ENCODE peak calls at places on chromosomes 2 and 18, in nine cellular contexts. K is T1000, E is psoas muscle, P is body of pancreas, A is WTC11, D is lung microvascular endothelial cell, C is sigmoid colon, M is iPS-NIHi11, Y is T follicular helper cell. S is an unnamed sample.

GRCh38 chr2:230043025-230043424 is 25.7 kb downstream of the SLC16A14 start:
- DNase-seq in C (no peak), P (no peak), K (no peak), Y (no peak), D (no peak), M (no peak), A (no peak), E (no peak), S (no peak)

GRCh38 chr18:72530622-72531021 is 13.5 kb downstream of the CBLN2 start:
- DNase-seq in C (no peak), Y (no peak), M (no peak), D (no peak), A (no peak), E (no peak), K (no peak), P (no peak), S (no peak)

GRCh38 chr2:118913805-118914645 is 28.0 kb upstream of the MARCO start:
- DNase-seq in C (no peak), A (no peak), P (no peak), D (no peak), Y (no peak), E (no peak), K (no peak), M (no peak), S (peak; percentile 2)

GRCh38 chr2:149860276-149860921 is 272.8 kb upstream of the MMADHC start:
- DNase-seq in D (peak; percentile 33), C (peak; percentile 65), A (no peak), Y (no peak), K (no peak), M (no peak), P (no peak), E (peak; percentile 19), S (peak; percentile 51)

GRCh38 chr2:1829831-1830230 is 85.5 kb upstream of the PXDN start:
- DNase-seq in A (no peak), D (no peak), C (no peak), E (no peak), K (no peak), Y (no peak), M (no peak), P (no peak), S (no peak)

GRCh38 chr2:216622526-216622925 is 10.7 kb upstream of the IGFBP2 start:
- DNase-seq in K (no peak), E (no peak), D (no peak), A (no peak), P (no peak), M (no peak), C (no peak), Y (no peak), S (no peak)

GRCh38 chr18:59022167-59022945 is 117.3 kb upstream of the SEC11C start:
- DNase-seq in C (no peak), K (no peak), D (no peak), Y (no peak), E (no peak), P (no peak), M (no peak), A (no peak), S (peak; percentile 66)

GRCh38 chr18:136433-136832 is 21.9 kb upstream of the USP14 start:
- DNase-seq in E (no peak), A (no peak), Y (no peak), P (no peak), M (no peak), C (no peak), K (no peak), D (no peak), S (no peak)

GRCh38 chr2:127431408-127432023 is 13.3 kb downstream of the PROC start:
- DNase-seq in K (no peak), A (no peak), P (no peak), E (no peak), M (no peak), C (no peak), Y (no peak), D (no peak), S (no peak)

GRCh38 chr2:96509114-96509846 is 4.1 kb upstream of the NEURL3 start:
- DNase-seq in K (peak; percentile 74), P (peak; percentile 93), E (peak; percentile 87), C (peak; percentile 93), D (peak; percentile 88), M (peak; percentile 92), A (peak; percentile 97), Y (no peak), S (peak; percentile 77)

GRCh38 chr2:195118276-195118675 is 538.8 kb upstream of the SLC39A10 start:
- DNase-seq in E (no peak), K (no peak), A (no peak), P (no peak), M (no peak), C (no peak), Y (no peak), D (no peak), S (no peak)

GRCh38 chr18:31185551-31185950 is 22.9 kb upstream of the DSC1 start:
- DNase-seq in A (no peak), E (no peak), K (no peak), D (no peak), M (no peak), Y (no peak), P (no peak), C (no peak), S (no peak)

GRCh38 chr2:55618025-55618648 is 715 bp upstream of the PPP4R3B start:
- DNase-seq in A (no peak), E (no peak), D (no peak), K (no peak), M (no peak), Y (no peak), P (no peak), C (no peak), S (no peak)

GRCh38 chr18:79515331-79515730 is 119.6 kb downstream of the NFATC1 start:
- DNase-seq in A (no peak), Y (no peak), C (peak; percentile 61), D (no peak), P (peak; percentile 8), E (no peak), M (no peak), K (no peak), S (no peak)

GRCh38 chr2:165899311-165899710 is 54.3 kb downstream of the TTC21B start:
- DNase-seq in A (no peak), M (no peak), K (no peak), Y (no peak), D (no peak), C (no peak), E (no peak), P (no peak), S (no peak)

GRCh38 chr2:45121236-45121927 is 112.1 kb upstream of the SIX2 start:
- DNase-seq in P (no peak), M (no peak), C (no peak), D (no peak), A (no peak), K (no peak), E (no peak), Y (no peak), S (no peak)

GRCh38 chr2:10404324-10405143 is 43.6 kb downstream of the ODC1 start:
- DNase-seq in D (peak; percentile 64), C (peak; percentile 85), M (no peak), A (no peak), Y (no peak), K (peak; percentile 32), P (no peak), E (peak; percentile 53), S (no peak)

GRCh38 chr2:79511320-79511951 is 1.4 kb upstream of the CTNNA2 start:
- DNase-seq in M (peak; percentile 55), P (peak; percentile 68), C (no peak), E (no peak), D (peak; percentile 42), K (peak; percentile 32), A (peak; percentile 79), Y (no peak), S (no peak)

GRCh38 chr18:63553117-63553516 is 10.9 kb downstream of the SERPINB12 start:
- DNase-seq in E (no peak), K (no peak), A (no peak), D (peak; percentile 5), C (no peak), P (no peak), Y (no peak), M (no peak), S (peak; percentile 86)

GRCh38 chr2:19848952-19849351 is 52.8 kb downstream of the TTC32 start:
- DNase-seq in K (no peak), E (no peak), M (no peak), D (no peak), Y (no peak), A (no peak), P (no peak), C (no peak), S (no peak)

GRCh38 chr2:11521730-11522129 is 12.1 kb upstream of the GREB1 start:
- DNase-seq in M (no peak), C (no peak), K (no peak), Y (no peak), E (no peak), P (no peak), A (no peak), D (no peak), S (no peak)

GRCh38 chr2:178005756-178006155 is 66.8 kb downstream of the PDE11A start:
- DNase-seq in A (no peak), K (no peak), D (peak; percentile 50), M (no peak), Y (no peak), P (no peak), C (no peak), E (no peak), S (no peak)

GRCh38 chr2:123953848-123954247 is 71.2 kb upstream of the CNTNAP5 start:
- DNase-seq in C (no peak), A (no peak), M (no peak), P (no peak), Y (no peak), E (no peak), K (peak; percentile 61), D (peak; percentile 5), S (peak; percentile 9)

GRCh38 chr18:75896865-75897264 is 469.4 kb upstream of the SMIM21 start:
- DNase-seq in P (no peak), C (no peak), D (no peak), K (no peak), Y (no peak), E (no peak), A (no peak), M (peak; percentile 55), S (no peak)

GRCh38 chr2:135985018-135985825 is at the start of gene DARS1:
- DNase-seq in Y (peak; percentile 67), C (peak; percentile 95), P (peak; percentile 93), D (peak; percentile 93), E (peak; percentile 93), M (peak; percentile 97), K (peak; percentile 89), A (peak; percentile 96), S (peak; percentile 96)

GRCh38 chr2:64447317-64448060 is 6.5 kb upstream of the LGALSL start:
- DNase-seq in Y (no peak), E (peak; percentile 13), K (no peak), M (no peak), A (no peak), P (no peak), C (peak; percentile 68), D (peak; percentile 5), S (no peak)

GRCh38 chr2:52611757-52612156 is 1155.8 kb upstream of the CHAC2 start:
- DNase-seq in E (no peak), K (no peak), D (no peak), A (no peak), C (no peak), M (no peak), Y (no peak), P (no peak), S (no peak)

GRCh38 chr18:77086656-77087390 is 45.8 kb downstream of the MBP start:
- DNase-seq in Y (no peak), E (peak; percentile 42), M (peak; percentile 58), D (peak; percentile 87), A (peak; percentile 52), P (no peak), K (no peak), C (no peak), S (peak; percentile 58)

GRCh38 chr2:147934881-147935280 is 85.7 kb downstream of the ORC4 start:
- DNase-seq in K (no peak), Y (no peak), C (no peak), D (no peak), M (no peak), P (no peak), E (no peak), A (no peak), S (no peak)

GRCh38 chr2:37920570-37920969 is 4.5 kb upstream of the RMDN2 start:
- DNase-seq in M (no peak), K (no peak), E (no peak), A (no peak), Y (no peak), D (peak; percentile 56), P (no peak), C (no peak), S (no peak)

GRCh38 chr2:108988076-108988795 is 784 bp downstream of the EDAR start:
- DNase-seq in M (no peak), E (no peak), A (no peak), C (no peak), D (no peak), K (no peak), Y (no peak), P (no peak), S (no peak)